ENCODE peak calls at places on chromosome 7, in eight cellular contexts. Q is left lung; H is adrenal gland; O is fibroblast of lung; T is stomach; X is A673; P is H9; R is CD8-positive, alpha-beta T cell. G is an unnamed sample. For H3K4me1, the result is how much of the 10 kb centered on the place peaks cover.

GRCh38 chr7:74312418-74313021 is 23.3 kb downstream of the CLIP2 start:
- DNase-seq in Q (no peak), H (no peak), O (no peak), T (no peak), X (no peak), P (no peak), R (no peak), G (no peak)

GRCh38 chr7:11171569-11172192 is 198.0 kb downstream of the PHF14 start:
- DNase-seq in Q (no peak), H (no peak), O (no peak), T (no peak), X (peak), P (no peak), R (no peak), G (no peak)

GRCh38 chr7:69652947-69653701 is 54.8 kb downstream of the AUTS2 start:
- DNase-seq in Q (no peak), H (no peak), O (no peak), T (no peak), X (no peak), P (no peak), R (no peak), G (no peak)

GRCh38 chr7:92873776-92874175 is 37.4 kb upstream of the CDK6 start:
- DNase-seq in Q (no peak), H (no peak), O (no peak), T (no peak), X (no peak), P (no peak), R (no peak), G (no peak)

GRCh38 chr7:33725111-33725510 is 180.2 kb upstream of the BMPER start:
- DNase-seq in Q (no peak), H (no peak), O (no peak), T (no peak), X (no peak), P (no peak), R (no peak), G (no peak)

GRCh38 chr7:133082390-133082766 is 488 bp upstream of the CHCHD3 start:
- DNase-seq in Q (no peak), H (no peak), O (no peak), T (no peak), X (no peak), P (no peak), R (no peak), G (no peak)

GRCh38 chr7:18916826-18917225 is 200.6 kb downstream of the TWIST1 start:
- DNase-seq in Q (no peak), H (no peak), O (no peak), T (no peak), X (no peak), P (no peak), R (no peak), G (no peak)

GRCh38 chr7:108181073-108181985 is 51.2 kb upstream of the LAMB4 start:
- DNase-seq in Q (no peak), H (no peak), O (peak), T (no peak), X (peak), P (peak), R (no peak), G (peak)

GRCh38 chr7:158612546-158612945 is 24.9 kb upstream of the PTPRN2 start:
- DNase-seq in Q (no peak), H (no peak), O (no peak), T (no peak), X (no peak), P (no peak), R (no peak), G (no peak)

GRCh38 chr7:37357277-37357996 is 91.2 kb downstream of the ELMO1 start:
- DNase-seq in Q (no peak), H (no peak), O (no peak), T (no peak), X (no peak), P (no peak), R (no peak), G (no peak)

GRCh38 chr7:147586526-147586925 is 1004.0 kb upstream of the C7orf33 start:
- DNase-seq in Q (no peak), H (no peak), O (no peak), T (no peak), X (no peak), P (no peak), R (no peak), G (no peak)

GRCh38 chr7:70178787-70179186 is 580.5 kb downstream of the AUTS2 start:
- DNase-seq in Q (peak), H (no peak), O (no peak), T (no peak), X (peak), P (no peak), R (no peak), G (peak)

GRCh38 chr7:105141068-105141467 is 127.1 kb downstream of the KMT2E start:
- DNase-seq in Q (no peak), H (no peak), O (peak), T (no peak), X (peak), P (peak), R (no peak), G (peak)

GRCh38 chr7:143417734-143418378 is 9.2 kb upstream of the EPHA1 start:
- DNase-seq in Q (no peak), H (no peak), O (no peak), T (no peak), X (no peak), P (no peak), R (no peak), G (no peak)

GRCh38 chr7:128381161-128381821 is 19.8 kb upstream of the PRRT4 start:
- DNase-seq in Q (no peak), H (peak), O (no peak), T (no peak), X (peak), P (peak), R (peak), G (no peak)

GRCh38 chr7:51428226-51428887 is 111.7 kb upstream of the COBL start:
- DNase-seq in Q (no peak), H (no peak), O (no peak), T (no peak), X (no peak), P (no peak), R (no peak), G (peak)

GRCh38 chr7:21946228-21946709 is 570 bp upstream of the CDCA7L start:
- DNase-seq in Q (no peak), H (no peak), O (no peak), T (no peak), X (no peak), P (no peak), R (no peak), G (no peak)

GRCh38 chr7:83832009-83832408 is 183.1 kb upstream of the SEMA3E start:
- DNase-seq in Q (no peak), H (no peak), O (no peak), T (no peak), X (no peak), P (no peak), R (no peak), G (no peak)

GRCh38 chr7:98303176-98303865 is 21.8 kb downstream of the BRI3 start:
- DNase-seq in Q (no peak), H (no peak), O (no peak), T (no peak), X (no peak), P (no peak), R (no peak), G (no peak)

GRCh38 chr7:138089080-138089901 is 13.0 kb downstream of the AKR1D1 start:
- DNase-seq in Q (no peak), H (peak), O (peak), T (no peak), X (no peak), P (no peak), R (no peak), G (peak)

GRCh38 chr7:16702433-16702832 is 51.1 kb upstream of the TSPAN13 start:
- DNase-seq in Q (no peak), H (no peak), O (no peak), T (no peak), X (no peak), P (no peak), R (no peak), G (peak)

GRCh38 chr7:23205861-23206510 is 24.1 kb downstream of the NUP42 start:
- DNase-seq in Q (peak), H (no peak), O (no peak), T (no peak), X (no peak), P (peak), R (no peak), G (no peak)

GRCh38 chr7:96306385-96307125 is 15.3 kb downstream of the SLC25A13 start:
- DNase-seq in Q (no peak), H (no peak), O (no peak), T (no peak), X (no peak), P (no peak), R (no peak), G (no peak)

GRCh38 chr7:90298145-90299038 is 22.7 kb downstream of the FAM237B start:
- DNase-seq in Q (no peak), H (no peak), O (peak), T (no peak), X (peak), P (no peak), R (no peak), G (peak)

GRCh38 chr7:86926732-86927131 is 132.7 kb downstream of the ELAPOR2 start:
- DNase-seq in Q (no peak), H (no peak), O (peak), T (peak), X (peak), P (no peak), R (peak), G (peak)

GRCh38 chr7:152462995-152463713 is 27.4 kb upstream of the KMT2C start:
- DNase-seq in Q (no peak), H (peak), O (peak), T (no peak), X (peak), P (no peak), R (no peak), G (peak)

GRCh38 chr7:6092953-6093354 is 61.8 kb downstream of the ANKRD61 start:
- DNase-seq in Q (no peak), H (no peak), O (no peak), T (no peak), X (no peak), P (no peak), R (no peak), G (no peak)

DNA sequence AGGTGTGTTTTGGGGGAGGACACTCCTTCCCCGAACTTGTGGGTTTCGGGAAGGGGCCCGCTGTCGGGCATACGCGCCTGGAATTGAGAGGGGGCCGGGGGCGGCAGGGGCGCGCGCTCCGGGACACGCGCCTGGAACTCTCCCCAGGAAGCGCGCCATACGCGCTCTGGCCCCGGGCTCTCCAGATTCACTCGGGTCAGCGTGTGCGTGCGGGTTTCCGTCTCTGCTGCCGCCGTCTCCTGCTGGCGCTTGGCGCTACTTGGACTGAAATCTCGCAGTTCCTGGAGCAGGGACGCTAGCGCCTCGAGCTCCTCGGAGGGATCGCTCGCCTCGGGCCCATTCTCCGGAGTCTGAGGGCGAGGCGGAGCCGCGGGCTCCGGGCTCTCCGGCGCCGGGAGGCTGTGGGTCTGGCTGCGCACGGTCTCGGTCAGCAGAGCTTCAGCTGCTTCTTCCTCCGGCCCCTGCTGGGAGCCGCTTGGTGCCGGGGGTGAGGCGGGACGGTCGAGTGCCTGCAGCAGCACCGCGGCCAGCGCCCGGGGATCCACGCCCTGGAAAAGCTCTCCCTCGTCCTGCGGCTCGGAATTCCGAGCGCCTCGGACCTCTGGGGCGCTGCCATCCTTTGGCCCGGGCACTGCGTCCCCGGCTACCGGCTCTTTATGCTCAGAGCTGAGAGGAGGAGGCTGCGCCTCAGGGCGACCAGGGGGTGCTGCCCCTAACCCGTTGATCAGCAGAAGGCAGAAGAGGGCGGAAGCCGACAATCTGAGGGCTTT is 1.1 kb downstream of the VGF start:
- DNase-seq in Q (peak), H (no peak), O (peak), T (peak), X (peak), P (peak), R (no peak), G (peak)
- H3K4me1 ChIP-seq in Q (under half), H (under half), O (under half), T (half or more), X (half or more), P (under half), R (half or more), G (under half)

DNA sequence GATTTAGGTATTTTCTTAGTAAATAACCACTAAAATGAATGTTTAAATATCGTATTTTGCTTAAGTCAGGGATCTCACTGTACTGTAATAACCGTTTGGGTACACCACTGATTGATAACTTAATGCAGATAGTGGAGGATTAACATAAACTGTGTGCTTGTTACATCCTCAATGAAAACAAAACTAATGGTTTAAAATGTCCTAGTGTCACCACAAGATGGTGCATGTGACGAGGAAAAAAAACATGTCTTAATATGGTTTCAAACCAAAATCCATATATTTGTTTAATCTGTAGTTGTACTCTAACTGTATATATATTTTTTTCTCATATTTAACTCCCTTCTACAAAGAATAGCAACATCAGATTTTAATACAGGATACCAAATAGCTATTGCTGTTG is 19.2 kb downstream of the ARMC10 start:
- DNase-seq in Q (no peak), H (no peak), O (no peak), T (no peak), X (no peak), P (no peak), R (no peak), G (no peak)
- TF ChIP-seq CTCF in Q (no peak), H (no peak), O (no peak), T (no peak), X (no peak), P (peak), R (no peak), G (peak)

GRCh38 chr7:101373812-101374612 is 11.3 kb downstream of the COL26A1 start:
- DNase-seq in Q (no peak), H (no peak), O (no peak), T (no peak), X (no peak), P (no peak), R (no peak), G (peak)
- H3K4me1 ChIP-seq in Q (under half), H (under half), O (under half), T (under half), X (under half), P (under half), R (under half), G (under half)

DNA sequence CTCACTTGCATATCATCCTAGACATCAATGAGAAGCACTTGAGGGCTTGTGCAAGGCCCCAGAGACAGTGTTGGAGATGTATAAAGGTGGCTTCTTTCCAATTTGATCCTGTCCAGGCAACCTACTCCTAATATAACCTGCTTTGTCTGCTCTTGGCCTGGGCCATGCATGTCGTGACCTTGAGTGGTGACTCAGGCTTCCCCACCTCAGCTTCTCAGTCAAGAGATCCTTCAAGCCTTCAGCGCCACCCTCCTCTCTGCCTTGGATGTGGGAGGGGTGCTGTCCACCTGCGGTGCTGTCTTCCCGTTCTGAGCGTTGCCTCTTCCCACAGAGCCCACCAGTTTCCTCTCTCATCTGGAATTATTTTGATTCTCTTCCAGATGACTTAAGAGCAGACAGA is 6.7 kb downstream of the LSMEM1 start:
- DNase-seq in Q (no peak), H (no peak), O (no peak), T (no peak), X (no peak), P (no peak), R (no peak), G (no peak)
- TF ChIP-seq CTCF in Q (no peak), H (no peak), O (no peak), T (no peak), X (no peak), P (no peak), R (no peak), G (no peak)

G was measured in hepatocyte.